ENCODE peak calls at places on chromosomes 12 and 14, in five cellular contexts. One of them, this sample, is unnamed.
A peak's percentile ranks its signal among the peaks of the same experiment; 100 is the strongest.

GRCh38 chr12:16285586-16285985 is 8.1 kb upstream of the SLC15A5 start:
- DNase-seq in NCI-H1092 treated with DMSO at 0.1 percent for 48 hours: no peak
- DNase-seq in effector memory CD8-positive, alpha-beta T cell: no peak
- DNase-seq in fibroblast of pulmonary artery: peak; percentile 34
- DNase-seq in HTR-8/SVneo: no peak
- DNase-seq in this sample: no peak

GRCh38 chr12:81722004-81722403 is 37.1 kb downstream of the PPFIA2 start:
- DNase-seq in NCI-H1092 treated with DMSO at 0.1 percent for 48 hours: no peak
- DNase-seq in HTR-8/SVneo: no peak
- DNase-seq in fibroblast of pulmonary artery: peak; percentile 1
- DNase-seq in effector memory CD8-positive, alpha-beta T cell: no peak
- DNase-seq in this sample: no peak

GRCh38 chr12:27822076-27822712 is 42.2 kb upstream of the MANSC4 start:
- DNase-seq in NCI-H1092 treated with DMSO at 0.1 percent for 48 hours: no peak
- DNase-seq in HTR-8/SVneo: peak; percentile 86
- DNase-seq in effector memory CD8-positive, alpha-beta T cell: peak; percentile 28
- DNase-seq in fibroblast of pulmonary artery: peak; percentile 80
- DNase-seq in this sample: peak; percentile 84

GRCh38 chr12:25829192-25829591 is 129.3 kb upstream of the RASSF8 start:
- DNase-seq in NCI-H1092 treated with DMSO at 0.1 percent for 48 hours: no peak
- DNase-seq in HTR-8/SVneo: peak; percentile 62
- DNase-seq in fibroblast of pulmonary artery: peak; percentile 99
- DNase-seq in effector memory CD8-positive, alpha-beta T cell: no peak
- DNase-seq in this sample: peak; percentile 62

GRCh38 chr12:94942663-94943062 is 60.8 kb downstream of the NDUFA12 start:
- DNase-seq in fibroblast of pulmonary artery: no peak
- DNase-seq in NCI-H1092 treated with DMSO at 0.1 percent for 48 hours: no peak
- DNase-seq in effector memory CD8-positive, alpha-beta T cell: no peak
- DNase-seq in HTR-8/SVneo: no peak
- DNase-seq in this sample: no peak

GRCh38 chr14:94390372-94391086 is 2.1 kb upstream of the SERPINA1 start:
- DNase-seq in NCI-H1092 treated with DMSO at 0.1 percent for 48 hours: peak; percentile 10
- DNase-seq in effector memory CD8-positive, alpha-beta T cell: no peak
- DNase-seq in HTR-8/SVneo: peak; percentile 34
- DNase-seq in fibroblast of pulmonary artery: peak; percentile 50
- DNase-seq in this sample: peak; percentile 26

GRCh38 chr14:101369194-101369915 is 191.9 kb upstream of the DIO3 start:
- DNase-seq in fibroblast of pulmonary artery: no peak
- DNase-seq in effector memory CD8-positive, alpha-beta T cell: no peak
- DNase-seq in HTR-8/SVneo: no peak
- DNase-seq in NCI-H1092 treated with DMSO at 0.1 percent for 48 hours: no peak
- DNase-seq in this sample: no peak

GRCh38 chr14:104893435-104894207 is 28.6 kb downstream of the CEP170B start:
- DNase-seq in NCI-H1092 treated with DMSO at 0.1 percent for 48 hours: no peak
- DNase-seq in fibroblast of pulmonary artery: no peak
- DNase-seq in HTR-8/SVneo: no peak
- DNase-seq in effector memory CD8-positive, alpha-beta T cell: no peak
- DNase-seq in this sample: no peak

GRCh38 chr14:29741909-29742401 is 185.7 kb downstream of the PRKD1 start:
- DNase-seq in HTR-8/SVneo: no peak
- DNase-seq in NCI-H1092 treated with DMSO at 0.1 percent for 48 hours: peak; percentile 92
- DNase-seq in effector memory CD8-positive, alpha-beta T cell: no peak
- DNase-seq in fibroblast of pulmonary artery: peak; percentile 84
- DNase-seq in this sample: peak; percentile 68

GRCh38 chr12:124938066-124938465 is 23.6 kb upstream of the UBC start:
- DNase-seq in effector memory CD8-positive, alpha-beta T cell: no peak
- DNase-seq in NCI-H1092 treated with DMSO at 0.1 percent for 48 hours: no peak
- DNase-seq in HTR-8/SVneo: no peak
- DNase-seq in fibroblast of pulmonary artery: no peak
- DNase-seq in this sample: no peak

GRCh38 chr12:120054293-120054692 is 62.3 kb downstream of the RAB35 start:
- DNase-seq in fibroblast of pulmonary artery: no peak
- DNase-seq in effector memory CD8-positive, alpha-beta T cell: no peak
- DNase-seq in NCI-H1092 treated with DMSO at 0.1 percent for 48 hours: no peak
- DNase-seq in HTR-8/SVneo: no peak
- DNase-seq in this sample: no peak

GRCh38 chr14:105030836-105031396 is 10.0 kb upstream of the CDCA4 start:
- DNase-seq in effector memory CD8-positive, alpha-beta T cell: no peak
- DNase-seq in fibroblast of pulmonary artery: no peak
- DNase-seq in NCI-H1092 treated with DMSO at 0.1 percent for 48 hours: no peak
- DNase-seq in HTR-8/SVneo: no peak
- DNase-seq in this sample: no peak

GRCh38 chr12:14537088-14537487 is 30.6 kb downstream of the PLBD1 start:
- DNase-seq in NCI-H1092 treated with DMSO at 0.1 percent for 48 hours: no peak
- DNase-seq in HTR-8/SVneo: no peak
- DNase-seq in fibroblast of pulmonary artery: no peak
- DNase-seq in effector memory CD8-positive, alpha-beta T cell: no peak
- DNase-seq in this sample: no peak

GRCh38 chr14:72024043-72024407 is 91.8 kb downstream of the RGS6 start:
- DNase-seq in HTR-8/SVneo: no peak
- DNase-seq in NCI-H1092 treated with DMSO at 0.1 percent for 48 hours: peak; percentile 3
- DNase-seq in fibroblast of pulmonary artery: peak; percentile 19
- DNase-seq in effector memory CD8-positive, alpha-beta T cell: no peak
- DNase-seq in this sample: peak; percentile 1

GRCh38 chr12:65331456-65331855 is 53.0 kb downstream of the MSRB3 start:
- DNase-seq in fibroblast of pulmonary artery: no peak
- DNase-seq in HTR-8/SVneo: no peak
- DNase-seq in NCI-H1092 treated with DMSO at 0.1 percent for 48 hours: no peak
- DNase-seq in effector memory CD8-positive, alpha-beta T cell: no peak
- DNase-seq in this sample: no peak

GRCh38 chr14:95318870-95319311 is 817 bp downstream of the CLMN start:
- DNase-seq in fibroblast of pulmonary artery: no peak
- DNase-seq in effector memory CD8-positive, alpha-beta T cell: no peak
- DNase-seq in HTR-8/SVneo: no peak
- DNase-seq in NCI-H1092 treated with DMSO at 0.1 percent for 48 hours: no peak
- DNase-seq in this sample: no peak

GRCh38 chr14:98925362-98926040 is 346.5 kb downstream of the BCL11B start:
- DNase-seq in effector memory CD8-positive, alpha-beta T cell: no peak
- DNase-seq in fibroblast of pulmonary artery: no peak
- DNase-seq in HTR-8/SVneo: no peak
- DNase-seq in NCI-H1092 treated with DMSO at 0.1 percent for 48 hours: no peak
- DNase-seq in this sample: no peak

GRCh38 chr12:100229876-100230275 is 29.3 kb downstream of the ACTR6 start:
- DNase-seq in fibroblast of pulmonary artery: no peak
- DNase-seq in effector memory CD8-positive, alpha-beta T cell: no peak
- DNase-seq in NCI-H1092 treated with DMSO at 0.1 percent for 48 hours: no peak
- DNase-seq in HTR-8/SVneo: peak; percentile 14
- DNase-seq in this sample: no peak

GRCh38 chr12:124665516-124665915 is 98.1 kb upstream of the NCOR2 start:
- DNase-seq in NCI-H1092 treated with DMSO at 0.1 percent for 48 hours: no peak
- DNase-seq in effector memory CD8-positive, alpha-beta T cell: no peak
- DNase-seq in HTR-8/SVneo: no peak
- DNase-seq in fibroblast of pulmonary artery: peak; percentile 65
- DNase-seq in this sample: no peak

GRCh38 chr14:99540196-99541032 is 59.2 kb downstream of the CCNK start:
- DNase-seq in fibroblast of pulmonary artery: no peak
- DNase-seq in HTR-8/SVneo: no peak
- DNase-seq in effector memory CD8-positive, alpha-beta T cell: no peak
- DNase-seq in NCI-H1092 treated with DMSO at 0.1 percent for 48 hours: no peak
- DNase-seq in this sample: no peak

GRCh38 chr14:92352158-92352985 is 29.4 kb downstream of the SLC24A4 start:
- DNase-seq in fibroblast of pulmonary artery: peak; percentile 13
- DNase-seq in HTR-8/SVneo: peak; percentile 17
- DNase-seq in effector memory CD8-positive, alpha-beta T cell: no peak
- DNase-seq in NCI-H1092 treated with DMSO at 0.1 percent for 48 hours: no peak
- DNase-seq in this sample: peak; percentile 19

GRCh38 chr14:103094406-103095209 is at the start of gene EXOC3L4:
- DNase-seq in NCI-H1092 treated with DMSO at 0.1 percent for 48 hours: no peak
- DNase-seq in HTR-8/SVneo: no peak
- DNase-seq in effector memory CD8-positive, alpha-beta T cell: no peak
- DNase-seq in fibroblast of pulmonary artery: no peak
- DNase-seq in this sample: no peak

GRCh38 chr12:86914716-86915115 is 658.5 kb upstream of the MGAT4C start:
- DNase-seq in NCI-H1092 treated with DMSO at 0.1 percent for 48 hours: peak; percentile 12
- DNase-seq in fibroblast of pulmonary artery: peak; percentile 81
- DNase-seq in HTR-8/SVneo: peak; percentile 24
- DNase-seq in effector memory CD8-positive, alpha-beta T cell: no peak
- DNase-seq in this sample: peak; percentile 31

GRCh38 chr12:109098671-109099070 is 1.3 kb downstream of the UNG start:
- DNase-seq in fibroblast of pulmonary artery: peak; percentile 17
- DNase-seq in HTR-8/SVneo: no peak
- DNase-seq in effector memory CD8-positive, alpha-beta T cell: no peak
- DNase-seq in NCI-H1092 treated with DMSO at 0.1 percent for 48 hours: no peak
- DNase-seq in this sample: no peak

GRCh38 chr12:115468087-115468510 is 784.1 kb upstream of the TBX3 start:
- DNase-seq in NCI-H1092 treated with DMSO at 0.1 percent for 48 hours: no peak
- DNase-seq in fibroblast of pulmonary artery: peak; percentile 54
- DNase-seq in HTR-8/SVneo: no peak
- DNase-seq in effector memory CD8-positive, alpha-beta T cell: no peak
- DNase-seq in this sample: no peak

GRCh38 chr12:45381351-45381750 is 165.5 kb downstream of the ANO6 start:
- DNase-seq in NCI-H1092 treated with DMSO at 0.1 percent for 48 hours: no peak
- DNase-seq in HTR-8/SVneo: no peak
- DNase-seq in effector memory CD8-positive, alpha-beta T cell: no peak
- DNase-seq in fibroblast of pulmonary artery: no peak
- DNase-seq in this sample: no peak

GRCh38 chr12:76586764-76587395 is 27.3 kb upstream of the OSBPL8 start:
- DNase-seq in HTR-8/SVneo: peak; percentile 10
- DNase-seq in NCI-H1092 treated with DMSO at 0.1 percent for 48 hours: peak; percentile 1
- DNase-seq in fibroblast of pulmonary artery: peak; percentile 73
- DNase-seq in effector memory CD8-positive, alpha-beta T cell: peak; percentile 47
- DNase-seq in this sample: peak; percentile 47

GRCh38 chr14:76309572-76310551 is 66.1 kb upstream of the ESRRB start:
- DNase-seq in NCI-H1092 treated with DMSO at 0.1 percent for 48 hours: no peak
- DNase-seq in fibroblast of pulmonary artery: no peak
- DNase-seq in effector memory CD8-positive, alpha-beta T cell: no peak
- DNase-seq in HTR-8/SVneo: no peak
- DNase-seq in this sample: no peak

GRCh38 chr14:103134405-103134804 is 11.1 kb downstream of the TNFAIP2 start:
- DNase-seq in effector memory CD8-positive, alpha-beta T cell: no peak
- DNase-seq in HTR-8/SVneo: no peak
- DNase-seq in fibroblast of pulmonary artery: no peak
- DNase-seq in NCI-H1092 treated with DMSO at 0.1 percent for 48 hours: no peak
- DNase-seq in this sample: no peak

GRCh38 chr12:93318720-93319522 is 58.8 kb upstream of the NUDT4 start:
- DNase-seq in fibroblast of pulmonary artery: no peak
- DNase-seq in HTR-8/SVneo: no peak
- DNase-seq in NCI-H1092 treated with DMSO at 0.1 percent for 48 hours: no peak
- DNase-seq in effector memory CD8-positive, alpha-beta T cell: no peak
- DNase-seq in this sample: no peak

GRCh38 chr12:68290126-68290525 is 36.7 kb upstream of the IL22 start:
- DNase-seq in HTR-8/SVneo: no peak
- DNase-seq in effector memory CD8-positive, alpha-beta T cell: peak; percentile 5
- DNase-seq in fibroblast of pulmonary artery: no peak
- DNase-seq in NCI-H1092 treated with DMSO at 0.1 percent for 48 hours: no peak
- DNase-seq in this sample: no peak